ENCODE peak calls at places on chromosomes 12 and 14, in eight cellular contexts. T is Panc1, X is prostate gland, R is GM23338, C is breast epithelium, Z is H1, E is transverse colon, S is stomach. W is an unnamed sample.

GRCh38 chr14:30177776-30178175 is 250.1 kb upstream of the PRKD1 start:
- DNase-seq in T (no peak), X (no peak), R (no peak), C (no peak), Z (no peak), E (no peak), S (no peak), W (no peak)

GRCh38 chr14:68578597-68578996 is 214.3 kb downstream of the ZFP36L1 start:
- DNase-seq in T (no peak), X (no peak), R (no peak), C (no peak), Z (no peak), E (no peak), S (no peak), W (no peak)

GRCh38 chr12:109958374-109958773 is 37.8 kb downstream of the GIT2 start:
- DNase-seq in T (no peak), X (no peak), R (no peak), C (no peak), Z (no peak), E (no peak), S (no peak), W (no peak)

GRCh38 chr12:54020587-54020969 is 7.7 kb upstream of the HOXC6 start:
- DNase-seq in T (no peak), X (no peak), R (no peak), C (no peak), Z (no peak), E (no peak), S (no peak), W (no peak)

GRCh38 chr12:53184828-53185227 is 4.1 kb upstream of the CSAD start:
- DNase-seq in T (no peak), X (no peak), R (no peak), C (peak), Z (no peak), E (no peak), S (no peak), W (no peak)

GRCh38 chr14:70416322-70416716 is 571 bp downstream of the SYNJ2BP start:
- DNase-seq in T (no peak), X (no peak), R (peak), C (no peak), Z (no peak), E (no peak), S (no peak), W (no peak)

GRCh38 chr14:22474730-22475351 is 114.2 kb downstream of the DAD1 start:
- DNase-seq in T (no peak), X (no peak), R (no peak), C (no peak), Z (no peak), E (no peak), S (no peak), W (no peak)

GRCh38 chr12:116497051-116497529 is 62.1 kb upstream of the MAP1LC3B2 start:
- DNase-seq in T (no peak), X (peak), R (no peak), C (no peak), Z (no peak), E (peak), S (peak), W (no peak)

GRCh38 chr14:103516426-103517171 is 6.0 kb downstream of the CKB start:
- DNase-seq in T (no peak), X (no peak), R (no peak), C (peak), Z (no peak), E (no peak), S (no peak), W (no peak)

DNA sequence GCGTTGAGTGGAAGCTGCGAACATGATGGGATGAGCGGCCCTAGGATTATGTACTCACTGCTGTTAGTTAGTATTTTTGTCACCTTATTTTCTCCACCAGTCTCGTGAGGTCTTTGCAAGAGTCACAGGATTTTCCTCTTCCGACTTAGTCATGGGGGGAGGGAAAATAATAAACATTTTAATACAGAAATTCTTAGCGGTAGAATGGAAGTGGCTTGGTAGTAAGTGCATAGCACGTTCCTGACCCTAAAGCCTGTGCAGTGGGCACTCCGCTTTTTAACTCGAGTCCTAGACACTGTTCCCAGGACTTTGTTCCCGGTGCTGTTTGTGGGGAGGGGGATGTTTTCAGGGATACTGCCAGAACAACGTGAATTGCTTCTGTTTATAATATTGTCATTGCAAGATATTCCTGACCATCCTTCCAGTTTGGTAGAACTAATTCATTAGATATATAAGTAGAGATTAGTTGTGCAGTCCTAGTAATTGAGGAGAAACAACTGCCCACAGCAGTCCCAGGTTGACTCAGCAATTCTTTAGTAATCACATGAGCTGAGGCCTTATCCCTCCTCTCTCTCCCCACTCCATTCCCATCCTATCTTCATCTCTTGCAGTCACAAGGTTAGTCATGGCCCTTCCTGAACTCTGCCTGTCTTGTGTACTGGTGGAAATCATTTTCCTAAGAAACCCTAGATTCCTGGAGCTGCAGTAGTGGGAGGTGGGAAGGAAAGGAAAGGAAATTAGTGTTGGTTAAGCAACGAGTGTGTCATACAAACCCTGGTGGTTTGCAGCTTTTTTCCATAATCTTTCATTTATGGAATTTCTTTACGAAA is 796 bp downstream of the SLC38A6 start:
- DNase-seq in T (no peak), X (no peak), R (peak), C (no peak), Z (no peak), E (no peak), S (no peak), W (no peak)
- TF ChIP-seq POLR2AphosphoS5 in T (no peak), X (no peak), R (no peak), C (no peak), Z (no peak), E (no peak), S (no peak), W (no peak)

DNA sequence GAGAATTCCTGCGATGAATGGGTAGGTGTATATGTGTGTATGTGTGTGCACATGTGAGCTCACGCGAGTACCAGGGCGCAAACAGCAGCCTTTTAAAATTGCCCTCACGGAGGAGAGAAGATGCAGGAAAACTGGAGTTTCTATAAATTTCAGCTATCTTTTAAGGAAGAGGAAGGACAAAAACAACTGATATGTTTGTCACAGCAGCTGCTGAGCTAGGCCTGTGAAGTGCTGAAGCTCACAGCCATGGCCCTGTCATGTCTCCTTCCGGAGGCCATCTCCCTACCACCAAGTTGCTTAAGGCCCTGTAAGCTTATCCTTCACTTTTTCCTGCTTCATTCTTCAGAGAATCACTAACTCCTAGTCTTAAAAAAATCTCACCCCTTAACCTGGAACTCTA is 40.7 kb downstream of the DUSP16 start:
- DNase-seq in T (no peak), X (no peak), R (peak), C (no peak), Z (no peak), E (no peak), S (no peak), W (no peak)
- H3K4me3 ChIP-seq in T (no peak), X (no peak), R (no peak), C (no peak), Z (no peak), E (no peak), S (no peak), W (no peak)

GRCh38 chr12:51871126-51871525 is 16.8 kb upstream of the ANKRD33 start:
- DNase-seq in T (no peak), X (no peak), R (no peak), C (no peak), Z (no peak), E (no peak), S (no peak), W (no peak)

GRCh38 chr12:51868821-51869489 is 18.9 kb upstream of the ANKRD33 start:
- DNase-seq in T (no peak), X (no peak), R (peak), C (no peak), Z (peak), E (no peak), S (no peak), W (no peak)

GRCh38 chr12:51867796-51868428 is 19.4 kb upstream of the FIGNL2 start:
- DNase-seq in T (no peak), X (no peak), R (no peak), C (no peak), Z (no peak), E (no peak), S (no peak), W (no peak)

GRCh38 chr12:51869931-51870330 is 18.0 kb upstream of the ANKRD33 start:
- DNase-seq in T (no peak), X (no peak), R (no peak), C (no peak), Z (no peak), E (no peak), S (no peak), W (no peak)

GRCh38 chr12:51869490-51869865 is 18.4 kb upstream of the ANKRD33 start:
- DNase-seq in T (no peak), X (no peak), R (peak), C (no peak), Z (no peak), E (no peak), S (no peak), W (no peak)
- H3K27ac ChIP-seq in T (no peak), X (no peak), R (no peak), C (peak), Z (no peak), E (no peak), S (no peak), W (peak)

GRCh38 chr14:93700928-93701327 is 87.4 kb downstream of the PRIMA1 start:
- DNase-seq in T (no peak), X (no peak), R (no peak), C (no peak), Z (no peak), E (no peak), S (no peak), W (no peak)
- TF ChIP-seq POLR2AphosphoS5 in T (no peak), X (no peak), R (no peak), C (no peak), Z (no peak), E (no peak), S (no peak), W (no peak)

GRCh38 chr12:58358369-58358768 is 417.0 kb downstream of the ATP23 start:
- DNase-seq in T (no peak), X (no peak), R (no peak), C (no peak), Z (no peak), E (no peak), S (no peak), W (no peak)

GRCh38 chr12:58359084-58359483 is 417.7 kb downstream of the ATP23 start:
- DNase-seq in T (no peak), X (no peak), R (no peak), C (no peak), Z (no peak), E (no peak), S (no peak), W (no peak)

GRCh38 chr12:58356794-58357193 is 415.4 kb downstream of the ATP23 start:
- DNase-seq in T (no peak), X (no peak), R (no peak), C (no peak), Z (no peak), E (no peak), S (no peak), W (no peak)
- H3K4me3 ChIP-seq in T (no peak), X (no peak), R (no peak), C (no peak), Z (no peak), E (no peak), S (no peak), W (no peak)

GRCh38 chr12:51386361-51386760 is 4.8 kb downstream of the GALNT6 start:
- DNase-seq in T (no peak), X (no peak), R (no peak), C (no peak), Z (no peak), E (no peak), S (no peak), W (no peak)
- H3K27ac ChIP-seq in T (no peak), X (no peak), R (no peak), C (peak), Z (no peak), E (no peak), S (peak), W (no peak)

GRCh38 chr12:6769681-6770080 is 2.6 kb upstream of the LAG3 start:
- DNase-seq in T (no peak), X (no peak), R (no peak), C (no peak), Z (no peak), E (no peak), S (no peak), W (no peak)

GRCh38 chr12:6769003-6769389 is 2.8 kb downstream of the PTMS start:
- DNase-seq in T (no peak), X (peak), R (peak), C (no peak), Z (peak), E (peak), S (no peak), W (no peak)

GRCh38 chr12:6767592-6768384 is 1.6 kb downstream of the PTMS start:
- DNase-seq in T (no peak), X (peak), R (peak), C (no peak), Z (no peak), E (no peak), S (no peak), W (no peak)

GRCh38 chr12:6767301-6767591 is 1.1 kb downstream of the PTMS start:
- DNase-seq in T (no peak), X (no peak), R (peak), C (no peak), Z (no peak), E (no peak), S (no peak), W (no peak)

DNA sequence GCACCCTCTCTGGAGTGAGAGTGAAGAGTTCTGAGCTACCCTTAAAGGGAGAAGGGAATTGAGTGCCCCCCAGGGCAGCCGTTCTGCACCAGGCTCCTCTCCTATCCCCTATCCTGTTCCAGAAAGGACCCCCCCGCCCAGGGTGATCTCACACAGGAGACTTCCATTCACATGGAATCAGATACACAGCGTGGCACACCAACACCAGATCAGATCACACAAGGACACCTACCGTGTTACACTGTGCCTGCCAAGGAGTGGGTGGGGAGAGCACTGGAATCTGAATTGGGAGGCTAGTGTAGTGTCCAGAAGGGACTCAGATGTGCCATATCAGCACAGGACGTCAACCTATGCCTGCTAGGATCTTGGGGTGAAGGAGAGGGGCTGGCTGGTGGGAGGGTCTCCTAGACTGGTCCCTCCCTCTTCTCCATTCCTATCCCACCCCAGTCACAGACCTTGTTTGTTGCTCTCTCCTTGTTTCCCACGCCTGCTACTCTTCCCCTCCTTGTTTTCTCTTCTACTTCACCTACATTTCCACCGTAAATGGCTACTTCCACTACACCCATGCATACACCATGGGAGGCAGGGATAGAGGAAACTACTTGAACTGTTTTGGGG is 2.3 kb downstream of the PTMS start:
- DNase-seq in T (no peak), X (peak), R (peak), C (no peak), Z (no peak), E (no peak), S (no peak), W (no peak)
- TF ChIP-seq POLR2AphosphoS5 in T (no peak), X (peak), R (peak), C (no peak), Z (peak), E (no peak), S (no peak), W (no peak)

W was measured in vagina.